ENCODE peak calls at places on chromosome 19, in five cellular contexts. R, J, O, C and K are unnamed samples.
A peak's percentile ranks its signal among the peaks of the same experiment; 100 is the strongest.

GRCh38 chr19:27774827-27775226 is 1438.1 kb downstream of the UQCRFS1 start:
- DNase-seq in R (peak; percentile 50), J (no peak), O (no peak), C (no peak), K (no peak)

GRCh38 chr19:51002542-51003311 is 1.3 kb upstream of the KLK8 start:
- DNase-seq in R (peak; percentile 76), J (no peak), O (no peak), C (peak; percentile 81), K (no peak)

GRCh38 chr19:53102701-53103140 is 501 bp downstream of the ZNF160 start:
- DNase-seq in R (peak; percentile 92), J (no peak), O (peak; percentile 29), C (peak; percentile 71), K (peak; percentile 10)

GRCh38 chr19:41376241-41376997 is at the start of gene TMEM91:
- DNase-seq in R (no peak), J (no peak), O (peak; percentile 63), C (peak; percentile 76), K (no peak)

GRCh38 chr19:14416743-14417214 is 2.4 kb downstream of the DDX39A start:
- DNase-seq in R (peak; percentile 27), J (no peak), O (peak; percentile 67), C (no peak), K (no peak)

GRCh38 chr19:31718041-31718440 is 368.8 kb upstream of the TSHZ3 start:
- DNase-seq in R (no peak), J (no peak), O (no peak), C (no peak), K (peak; percentile 65)

GRCh38 chr19:2201473-2202148 is 34.5 kb downstream of the PLEKHJ1 start:
- DNase-seq in R (no peak), J (no peak), O (no peak), C (no peak), K (no peak)

GRCh38 chr19:39078436-39079200 is 5.5 kb upstream of the ACP7 start:
- DNase-seq in R (no peak), J (no peak), O (no peak), C (no peak), K (peak; percentile 99)

DNA sequence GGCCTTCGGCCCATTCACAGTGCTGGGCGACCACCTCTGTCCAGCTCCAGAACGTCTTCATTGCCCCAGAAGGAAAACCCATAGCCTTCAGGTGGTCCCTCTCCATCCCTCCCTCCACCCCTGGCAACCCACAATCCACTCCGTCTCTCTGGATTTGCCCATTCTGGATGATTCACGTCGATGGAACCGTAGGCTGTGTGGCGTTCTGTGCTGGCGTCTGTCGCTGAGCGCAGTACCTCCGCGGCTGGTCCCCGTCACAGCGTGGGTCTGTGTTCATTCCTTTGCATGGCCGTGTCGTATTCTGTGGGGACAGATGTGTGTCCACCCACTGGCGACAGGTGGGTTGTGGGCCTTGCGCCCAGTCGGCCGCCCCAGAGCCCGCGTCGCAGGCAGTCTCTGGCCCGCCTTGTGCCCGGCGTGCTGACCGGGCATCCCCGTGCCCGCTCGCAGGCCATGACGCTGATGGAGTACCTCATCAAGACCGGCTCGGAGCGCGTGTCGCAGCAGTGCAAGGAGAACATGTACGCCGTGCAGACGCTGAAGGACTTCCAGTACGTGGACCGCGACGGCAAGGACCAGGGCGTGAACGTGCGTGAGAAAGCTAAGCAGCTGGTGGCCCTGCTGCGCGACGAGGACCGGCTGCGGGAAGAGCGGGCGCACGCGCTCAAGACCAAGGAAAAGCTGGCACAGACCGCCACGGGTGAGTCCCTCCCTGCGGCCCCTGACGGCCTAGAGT is 10.1 kb downstream of the EPN1 start:
- DNase-seq in R (no peak), J (no peak), O (no peak), C (no peak), K (no peak)
- H3K36me3 ChIP-seq in R (peaks cover 29% of the 10 kb centered on the region), J (peaks cover 72% of the 10 kb centered on the region), O (peaks cover 68% of the 10 kb centered on the region), C (peaks cover 86% of the 10 kb centered on the region), K (peaks cover 4% of the 10 kb centered on the region)

GRCh38 chr19:35291916-35292315 is at the start of gene MAG:
- DNase-seq in R (no peak), J (no peak), O (no peak), C (no peak), K (no peak)

GRCh38 chr19:35293733-35294309 is 1.9 kb downstream of the MAG start:
- DNase-seq in R (no peak), J (no peak), O (no peak), C (no peak), K (no peak)

GRCh38 chr19:35292986-35293732 is 1.2 kb downstream of the MAG start:
- DNase-seq in R (no peak), J (no peak), O (no peak), C (no peak), K (no peak)

GRCh38 chr19:35291259-35291658 is 702 bp upstream of the MAG start:
- DNase-seq in R (no peak), J (no peak), O (no peak), C (no peak), K (no peak)

GRCh38 chr19:35292421-35292820 is 460 bp downstream of the MAG start:
- DNase-seq in R (no peak), J (no peak), O (no peak), C (no peak), K (no peak)
- H3K36me3 ChIP-seq in R (no peaks in the 10 kb centered on the region), J (no peaks in the 10 kb centered on the region), O (no peaks in the 10 kb centered on the region), C (no peaks in the 10 kb centered on the region), K (no peaks in the 10 kb centered on the region)

DNA sequence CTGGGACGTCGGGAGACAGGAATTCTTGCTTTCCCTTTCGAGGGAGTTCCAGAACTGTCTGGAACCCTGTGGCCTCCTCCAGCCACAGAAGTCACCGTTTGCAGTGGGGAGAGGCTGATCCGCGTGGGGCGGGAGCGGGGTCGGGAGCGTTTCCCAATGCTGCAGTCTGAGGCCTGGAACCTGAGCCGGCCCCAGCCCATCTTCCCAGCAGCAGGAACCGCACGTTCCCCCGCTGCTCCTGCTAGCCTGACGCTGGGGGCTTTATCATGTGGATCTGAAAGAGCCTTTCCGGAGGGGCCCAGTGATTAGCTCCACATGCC is 13.4 kb downstream of the DPP9 start:
- DNase-seq in R (no peak), J (no peak), O (no peak), C (no peak), K (no peak)
- H3K36me3 ChIP-seq in R (peaks cover 3% of the 10 kb centered on the region), J (peaks cover 22% of the 10 kb centered on the region), O (peaks cover 55% of the 10 kb centered on the region), C (peaks cover 52% of the 10 kb centered on the region), K (peaks cover 40% of the 10 kb centered on the region)

GRCh38 chr19:1061987-1062386 is 5.0 kb upstream of the ARHGAP45 start:
- DNase-seq in R (no peak), J (no peak), O (no peak), C (no peak), K (no peak)

GRCh38 chr19:1063030-1063908 is 3.7 kb upstream of the ARHGAP45 start:
- DNase-seq in R (peak; percentile 93), J (no peak), O (peak; percentile 55), C (no peak), K (no peak)

GRCh38 chr19:1058112-1058511 is 8.9 kb upstream of the ARHGAP45 start:
- DNase-seq in R (peak; percentile 74), J (no peak), O (no peak), C (no peak), K (no peak)

GRCh38 chr19:1062387-1063029 is 4.5 kb upstream of the ARHGAP45 start:
- DNase-seq in R (no peak), J (no peak), O (no peak), C (no peak), K (no peak)

GRCh38 chr19:1060689-1061088 is 6.3 kb upstream of the ARHGAP45 start:
- DNase-seq in R (no peak), J (no peak), O (no peak), C (no peak), K (no peak)
- H3K36me3 ChIP-seq in R (no peaks in the 10 kb centered on the region), J (no peaks in the 10 kb centered on the region), O (peaks cover 19% of the 10 kb centered on the region), C (peaks cover 28% of the 10 kb centered on the region), K (no peaks in the 10 kb centered on the region)

DNA sequence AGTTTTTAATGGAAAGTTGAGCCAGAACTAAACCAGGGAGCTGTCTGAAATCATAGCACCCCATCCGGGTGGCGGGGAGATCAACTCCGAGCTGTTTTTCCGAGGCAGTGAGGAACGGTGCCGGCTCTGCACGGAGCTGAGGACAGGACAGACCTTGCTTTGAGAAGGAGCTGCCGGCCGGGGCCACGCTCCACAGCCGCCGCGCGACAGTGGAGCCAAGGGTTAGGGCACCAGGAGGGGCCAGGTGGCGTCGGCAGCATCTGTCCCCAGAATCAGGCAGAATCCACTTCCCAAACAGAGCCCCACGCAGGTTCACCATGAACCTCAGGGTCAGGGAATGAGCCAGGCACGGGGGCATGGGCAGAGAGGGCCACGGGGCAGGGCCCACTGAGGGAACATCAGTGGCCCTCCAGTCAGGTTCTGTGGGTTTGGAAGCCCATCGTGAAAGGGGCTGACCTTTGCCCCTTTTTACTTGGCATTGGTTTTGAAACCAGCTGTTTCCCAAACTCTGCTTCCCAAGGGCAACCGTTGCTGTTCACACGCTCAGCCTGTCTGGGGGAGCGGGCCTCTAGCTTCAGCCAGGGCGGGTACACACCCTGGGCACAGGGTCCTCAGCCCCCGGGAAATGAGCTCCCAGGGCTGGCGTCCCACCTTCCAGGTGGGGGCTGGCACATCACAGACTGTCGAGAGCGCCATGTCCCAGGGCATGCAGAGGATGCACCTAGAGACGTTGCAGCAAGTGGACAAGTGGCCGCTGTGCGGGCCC is 18.1 kb downstream of the PEX11G start:
- DNase-seq in R (no peak), J (no peak), O (no peak), C (no peak), K (no peak)
- H3K36me3 ChIP-seq in R (no peaks in the 10 kb centered on the region), J (peaks cover 49% of the 10 kb centered on the region), O (peaks cover 62% of the 10 kb centered on the region), C (peaks cover 55% of the 10 kb centered on the region), K (peaks cover 3% of the 10 kb centered on the region)

GRCh38 chr19:10852941-10853340 is 4.7 kb downstream of the C19orf38 start:
- DNase-seq in R (no peak), J (no peak), O (no peak), C (no peak), K (no peak)

GRCh38 chr19:10855879-10856522 is 7.8 kb downstream of the C19orf38 start:
- DNase-seq in R (peak; percentile 84), J (no peak), O (no peak), C (no peak), K (no peak)

GRCh38 chr19:10850631-10851030 is 2.4 kb downstream of the C19orf38 start:
- DNase-seq in R (no peak), J (no peak), O (no peak), C (no peak), K (no peak)

GRCh38 chr19:10854350-10855089 is 6.3 kb downstream of the C19orf38 start:
- DNase-seq in R (no peak), J (no peak), O (no peak), C (no peak), K (no peak)

DNA sequence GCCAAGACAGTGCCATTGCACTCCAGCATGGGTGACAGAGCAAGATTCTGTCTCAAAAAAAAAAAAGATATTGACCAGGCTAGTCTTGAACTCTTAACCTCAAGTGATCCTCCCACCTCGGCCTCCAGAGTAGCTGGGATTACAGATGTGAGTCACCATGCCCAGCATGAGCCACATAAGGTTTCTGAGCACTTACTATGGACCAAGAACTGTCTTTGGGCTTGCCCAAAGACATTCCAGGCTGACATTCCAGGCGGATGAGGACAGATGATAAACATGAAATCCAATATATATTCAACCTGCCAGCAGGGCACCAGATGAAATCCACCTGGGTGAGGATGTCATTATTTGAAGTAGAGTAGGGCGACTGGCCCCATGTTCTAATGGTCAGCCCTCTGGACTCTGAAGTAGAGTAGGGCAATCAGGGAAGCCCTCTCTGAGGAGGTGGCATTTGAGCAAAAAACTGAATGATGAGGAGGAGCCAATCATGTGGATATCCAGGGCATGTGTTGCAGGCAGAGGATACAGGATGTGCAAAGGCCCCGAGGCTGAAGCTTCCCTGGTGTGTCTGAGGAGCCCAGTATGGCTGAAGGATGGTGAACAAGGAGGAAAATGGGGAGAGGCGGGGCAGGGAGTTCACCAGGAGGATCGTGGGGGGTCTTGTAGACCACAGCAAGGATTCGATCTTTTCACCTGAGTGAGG is 4.0 kb downstream of the C19orf38 start:
- DNase-seq in R (no peak), J (no peak), O (no peak), C (no peak), K (peak; percentile 47)
- H3K36me3 ChIP-seq in R (no peaks in the 10 kb centered on the region), J (no peaks in the 10 kb centered on the region), O (no peaks in the 10 kb centered on the region), C (no peaks in the 10 kb centered on the region), K (no peaks in the 10 kb centered on the region)